ENCODE peak calls at places on chromosomes 13 and 19, in five cellular contexts. One of them, this sample, is unnamed. For H3K9me3, the result is how much of the 10 kb centered on the place peaks cover.

GRCh38 chr19:49403404-49404187 is 15.5 kb downstream of the KASH5 start:
- DNase-seq in left ventricle myocardium inferior: no peak
- DNase-seq in tibial artery: no peak
- DNase-seq in cardiac muscle cell: no peak
- DNase-seq in aorta: no peak
- DNase-seq in this sample: no peak

GRCh38 chr19:56087647-56088346 is 33.3 kb downstream of the ZNF787 start:
- DNase-seq in aorta: no peak
- DNase-seq in tibial artery: no peak
- DNase-seq in left ventricle myocardium inferior: no peak
- DNase-seq in cardiac muscle cell: no peak
- DNase-seq in this sample: no peak

GRCh38 chr13:23928985-23929384 is 31.7 kb upstream of the C1QTNF9B start:
- DNase-seq in tibial artery: no peak
- DNase-seq in aorta: no peak
- DNase-seq in cardiac muscle cell: peak
- DNase-seq in left ventricle myocardium inferior: no peak
- DNase-seq in this sample: no peak

GRCh38 chr19:44777715-44778347 is at the start of gene CBLC:
- DNase-seq in left ventricle myocardium inferior: no peak
- DNase-seq in aorta: no peak
- DNase-seq in tibial artery: no peak
- DNase-seq in cardiac muscle cell: no peak
- DNase-seq in this sample: no peak

GRCh38 chr13:109628251-109628699 is 158.1 kb downstream of the IRS2 start:
- DNase-seq in left ventricle myocardium inferior: no peak
- DNase-seq in tibial artery: no peak
- DNase-seq in cardiac muscle cell: peak
- DNase-seq in aorta: no peak
- DNase-seq in this sample: no peak

GRCh38 chr13:46521921-46522691 is 30.9 kb upstream of the LRCH1 start:
- DNase-seq in cardiac muscle cell: no peak
- DNase-seq in tibial artery: no peak
- DNase-seq in left ventricle myocardium inferior: no peak
- DNase-seq in aorta: no peak
- DNase-seq in this sample: no peak

GRCh38 chr19:18266863-18267686 is 7.2 kb downstream of the IQCN start:
- DNase-seq in tibial artery: no peak
- DNase-seq in left ventricle myocardium inferior: no peak
- DNase-seq in aorta: no peak
- DNase-seq in cardiac muscle cell: no peak
- DNase-seq in this sample: no peak

GRCh38 chr19:2371656-2372055 is 11.6 kb downstream of the TMPRSS9 start:
- DNase-seq in cardiac muscle cell: no peak
- DNase-seq in tibial artery: no peak
- DNase-seq in left ventricle myocardium inferior: no peak
- DNase-seq in aorta: no peak
- DNase-seq in this sample: no peak

GRCh38 chr13:73820285-73820684 is 313.9 kb downstream of the KLF12 start:
- DNase-seq in left ventricle myocardium inferior: no peak
- DNase-seq in cardiac muscle cell: no peak
- DNase-seq in tibial artery: no peak
- DNase-seq in aorta: no peak
- DNase-seq in this sample: no peak

GRCh38 chr13:30362869-30363268 is 55.5 kb upstream of the KATNAL1 start:
- DNase-seq in aorta: no peak
- DNase-seq in cardiac muscle cell: peak
- DNase-seq in tibial artery: no peak
- DNase-seq in left ventricle myocardium inferior: peak
- DNase-seq in this sample: no peak

GRCh38 chr13:97339019-97339988 is 94.7 kb upstream of the RAP2A start:
- DNase-seq in cardiac muscle cell: peak
- DNase-seq in left ventricle myocardium inferior: peak
- DNase-seq in tibial artery: peak
- DNase-seq in aorta: peak
- DNase-seq in this sample: no peak

DNA sequence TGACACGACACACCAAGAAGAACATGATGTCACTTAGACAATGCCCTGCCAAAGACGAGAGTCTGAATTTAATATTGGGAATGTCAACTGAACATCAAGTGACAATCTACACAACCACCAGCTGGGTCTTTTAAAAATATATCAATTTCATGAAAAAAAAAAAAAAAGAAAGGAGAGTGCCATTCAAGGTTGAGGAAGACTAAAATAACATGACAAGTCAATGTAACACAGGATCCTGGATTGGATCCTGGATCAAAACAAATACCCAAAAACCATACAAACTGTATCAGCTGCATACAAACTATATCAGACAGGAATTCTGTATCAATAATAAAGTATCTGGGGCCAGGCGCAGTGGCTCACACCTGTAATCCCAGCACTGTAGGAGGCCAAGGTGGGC is 4.7 kb downstream of the ZNF329 start:
- DNase-seq in tibial artery: no peak
- DNase-seq in cardiac muscle cell: no peak
- DNase-seq in aorta: no peak
- DNase-seq in left ventricle myocardium inferior: no peak
- DNase-seq in this sample: no peak
- H3K9me3 ChIP-seq in tibial artery: under half
- H3K9me3 ChIP-seq in cardiac muscle cell: under half
- H3K9me3 ChIP-seq in aorta: under half
- H3K9me3 ChIP-seq in left ventricle myocardium inferior: half or more
- H3K9me3 ChIP-seq in this sample: under half

DNA sequence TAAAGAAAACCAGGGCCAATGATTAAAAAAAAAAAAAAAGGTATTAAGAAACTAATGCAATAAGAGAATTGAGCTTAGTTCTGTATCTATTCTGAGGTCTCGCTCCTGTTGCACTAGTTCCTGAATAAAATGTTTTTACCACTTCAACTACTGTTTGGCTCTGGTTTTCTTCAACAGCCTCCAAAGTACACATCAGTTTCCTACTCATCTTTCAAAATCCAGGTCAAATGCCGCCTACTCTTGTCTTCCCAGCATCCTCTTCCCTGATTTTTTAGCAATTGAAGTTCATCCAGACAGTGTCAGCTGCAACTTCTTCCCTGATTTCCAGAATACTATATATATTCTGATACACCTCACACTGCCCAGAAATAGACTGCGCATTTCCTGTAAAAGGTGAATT is 1.4 kb upstream of the RCBTB1 start:
- DNase-seq in cardiac muscle cell: no peak
- DNase-seq in tibial artery: no peak
- DNase-seq in left ventricle myocardium inferior: no peak
- DNase-seq in aorta: no peak
- DNase-seq in this sample: no peak
- H3K9me3 ChIP-seq in cardiac muscle cell: under half
- H3K9me3 ChIP-seq in tibial artery: under half
- H3K9me3 ChIP-seq in left ventricle myocardium inferior: under half
- H3K9me3 ChIP-seq in aorta: under half
- H3K9me3 ChIP-seq in this sample: under half

DNA sequence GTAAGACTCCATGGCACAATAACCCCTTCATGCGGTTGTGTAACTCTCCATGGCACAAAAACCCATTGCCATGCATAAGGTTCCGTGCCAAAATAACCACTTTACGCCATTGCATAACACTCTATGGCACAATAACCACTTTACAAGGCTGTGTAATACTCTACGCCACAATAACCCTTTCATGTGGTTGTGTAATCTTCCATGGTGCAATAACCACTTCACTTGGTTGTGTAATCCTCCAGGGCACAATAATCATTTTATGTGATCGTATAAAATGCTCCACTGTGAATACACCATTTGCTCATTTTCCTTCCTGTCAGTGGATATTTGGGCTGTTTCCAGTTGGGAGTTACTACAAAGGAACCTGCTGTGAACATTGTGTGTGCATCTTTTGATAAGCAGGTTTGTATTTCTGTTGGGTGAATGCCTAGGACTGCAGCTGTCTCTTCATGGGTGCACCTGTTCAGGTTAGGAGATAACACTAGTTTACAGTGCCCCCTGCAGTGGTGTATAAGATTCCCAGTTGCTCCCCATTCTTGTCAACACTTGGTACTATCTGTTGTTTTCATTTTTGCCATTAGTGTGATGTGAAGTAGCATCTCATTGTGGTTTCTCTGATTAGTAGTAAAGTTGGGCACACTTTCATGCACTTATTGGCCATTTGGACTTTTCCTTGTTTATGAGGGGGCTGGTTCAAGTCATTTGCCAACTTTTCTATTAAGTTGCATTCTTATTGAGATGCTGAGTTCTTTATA is 21.1 kb upstream of the ZSCAN18 start:
- DNase-seq in left ventricle myocardium inferior: no peak
- DNase-seq in cardiac muscle cell: no peak
- DNase-seq in aorta: no peak
- DNase-seq in tibial artery: no peak
- DNase-seq in this sample: no peak
- H3K9me3 ChIP-seq in left ventricle myocardium inferior: half or more
- H3K9me3 ChIP-seq in cardiac muscle cell: under half
- H3K9me3 ChIP-seq in aorta: under half
- H3K9me3 ChIP-seq in tibial artery: under half
- H3K9me3 ChIP-seq in this sample: under half

GRCh38 chr19:5352229-5352763 is 11.7 kb upstream of the PTPRS start:
- DNase-seq in tibial artery: no peak
- DNase-seq in left ventricle myocardium inferior: no peak
- DNase-seq in cardiac muscle cell: peak
- DNase-seq in aorta: no peak
- DNase-seq in this sample: no peak
- H3K9me3 ChIP-seq in tibial artery: under half
- H3K9me3 ChIP-seq in left ventricle myocardium inferior: under half
- H3K9me3 ChIP-seq in cardiac muscle cell: under half
- H3K9me3 ChIP-seq in aorta: under half
- H3K9me3 ChIP-seq in this sample: under half

DNA sequence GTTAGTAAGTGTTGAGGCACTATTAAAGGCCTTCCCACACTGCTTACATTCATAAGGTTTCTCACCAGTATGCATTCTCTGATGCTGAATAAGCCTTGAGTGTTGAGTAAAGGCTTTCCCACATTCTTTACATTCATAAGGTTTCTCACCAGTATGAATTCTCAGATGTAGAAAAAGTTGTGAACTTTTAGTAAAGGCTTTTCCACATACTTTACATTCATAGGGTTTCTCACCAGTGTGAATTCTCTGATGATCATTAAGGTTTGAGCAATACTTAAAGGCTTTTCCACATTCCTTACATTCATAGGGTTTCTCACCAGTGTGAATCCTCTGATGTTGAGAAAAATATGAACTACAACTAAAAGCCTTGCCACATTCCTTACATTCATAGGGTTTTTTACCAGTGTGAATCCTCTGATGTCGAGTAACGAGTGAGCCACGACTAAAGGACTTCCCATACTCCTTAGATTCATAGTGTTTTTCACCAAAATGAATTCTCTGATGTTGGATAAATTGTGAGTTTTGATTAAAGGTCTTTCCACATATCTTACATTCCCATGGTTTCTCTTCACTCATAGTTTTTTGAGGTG is 24.2 kb downstream of the ZNF829 start:
- DNase-seq in left ventricle myocardium inferior: no peak
- DNase-seq in cardiac muscle cell: no peak
- DNase-seq in tibial artery: no peak
- DNase-seq in aorta: no peak
- DNase-seq in this sample: no peak
- H3K9me3 ChIP-seq in left ventricle myocardium inferior: half or more
- H3K9me3 ChIP-seq in cardiac muscle cell: under half
- H3K9me3 ChIP-seq in tibial artery: under half
- H3K9me3 ChIP-seq in aorta: under half
- H3K9me3 ChIP-seq in this sample: half or more

GRCh38 chr19:1249990-1250298 is 1.6 kb downstream of the MIDN start:
- DNase-seq in cardiac muscle cell: no peak
- DNase-seq in tibial artery: no peak
- DNase-seq in aorta: no peak
- DNase-seq in left ventricle myocardium inferior: no peak
- DNase-seq in this sample: no peak

GRCh38 chr19:1249298-1249989 is 1.1 kb downstream of the MIDN start:
- DNase-seq in aorta: peak
- DNase-seq in tibial artery: peak
- DNase-seq in cardiac muscle cell: peak
- DNase-seq in left ventricle myocardium inferior: peak
- DNase-seq in this sample: peak

GRCh38 chr19:1248454-1249297 is at the start of gene MIDN:
- DNase-seq in left ventricle myocardium inferior: peak
- DNase-seq in aorta: peak
- DNase-seq in cardiac muscle cell: peak
- DNase-seq in tibial artery: peak
- DNase-seq in this sample: peak

GRCh38 chr19:1245884-1246816 is 2.2 kb upstream of the MIDN start:
- DNase-seq in tibial artery: peak
- DNase-seq in aorta: no peak
- DNase-seq in left ventricle myocardium inferior: peak
- DNase-seq in cardiac muscle cell: no peak
- DNase-seq in this sample: no peak

DNA sequence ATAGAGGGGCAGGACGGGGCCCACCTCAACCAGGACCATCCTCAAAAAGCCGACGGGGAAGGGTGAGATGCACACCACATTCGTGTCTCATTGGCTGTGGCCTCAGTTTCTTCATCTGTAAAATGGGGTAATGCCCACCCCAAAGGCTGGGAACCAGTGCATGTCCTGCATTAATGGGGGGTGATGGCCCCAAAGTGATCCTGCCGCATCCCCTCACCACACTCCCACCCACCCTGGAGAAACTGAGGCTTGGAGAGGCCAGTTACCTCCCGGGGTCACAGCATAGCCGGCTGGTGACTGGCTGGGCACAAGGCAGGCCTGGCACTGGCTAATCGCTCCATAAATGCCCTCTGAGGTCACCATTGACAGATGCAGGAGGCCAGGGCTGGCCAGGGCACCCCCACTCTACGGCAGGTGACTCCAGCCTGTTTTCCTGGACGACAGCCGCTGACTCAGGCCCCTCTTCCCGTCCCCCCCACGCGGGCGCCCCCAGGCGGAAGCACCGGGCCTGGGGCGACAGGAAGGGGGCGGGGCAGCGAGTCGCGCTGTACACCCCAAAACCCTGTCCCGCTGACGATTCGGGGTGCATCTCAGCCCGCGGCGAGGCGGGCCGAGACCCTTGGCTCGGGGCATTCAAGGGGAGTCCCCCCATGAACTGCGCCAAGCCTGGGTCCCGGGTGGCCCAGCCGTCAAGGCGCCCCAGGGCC is 483 bp upstream of the MIDN start:
- DNase-seq in left ventricle myocardium inferior: peak
- DNase-seq in aorta: peak
- DNase-seq in tibial artery: peak
- DNase-seq in cardiac muscle cell: peak
- DNase-seq in this sample: peak
- H3K9me3 ChIP-seq in left ventricle myocardium inferior: under half
- H3K9me3 ChIP-seq in aorta: under half
- H3K9me3 ChIP-seq in tibial artery: under half
- H3K9me3 ChIP-seq in cardiac muscle cell: under half
- H3K9me3 ChIP-seq in this sample: under half

DNA sequence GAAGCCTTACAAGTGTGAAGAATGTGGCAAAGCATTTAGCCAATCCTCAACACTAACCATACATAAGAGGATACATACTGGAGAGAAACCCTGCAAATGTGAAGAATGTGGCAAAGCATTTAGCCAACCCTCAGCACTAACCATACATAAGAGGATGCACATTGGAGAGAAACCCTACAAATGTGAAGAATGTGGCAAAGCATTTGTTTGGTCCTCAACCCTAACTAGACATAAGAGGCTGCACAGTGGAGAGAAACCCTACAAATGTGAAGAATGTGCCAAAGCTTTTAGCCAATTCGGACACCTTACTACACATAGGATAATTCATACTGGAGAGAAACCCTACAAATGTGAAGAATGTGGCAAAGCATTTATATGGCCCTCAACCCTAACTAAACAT is 18.2 kb downstream of the ZNF726 start:
- DNase-seq in cardiac muscle cell: no peak
- DNase-seq in aorta: no peak
- DNase-seq in left ventricle myocardium inferior: no peak
- DNase-seq in tibial artery: no peak
- DNase-seq in this sample: no peak
- H3K9me3 ChIP-seq in cardiac muscle cell: under half
- H3K9me3 ChIP-seq in aorta: under half
- H3K9me3 ChIP-seq in left ventricle myocardium inferior: half or more
- H3K9me3 ChIP-seq in tibial artery: under half
- H3K9me3 ChIP-seq in this sample: under half